ENCODE peak calls at places on chromosomes 3 and 15, in ten cellular contexts. One of them, this sample, is unnamed.

GRCh38 chr15:70504305-70504951 is 258.9 kb downstream of the UACA start:
- DNase-seq in cardiac muscle cell: no peak
- DNase-seq in psoas muscle: peak; percentile 71
- DNase-seq in right atrium auricular region: peak; percentile 73
- DNase-seq in mesenchymal stem cell: peak; percentile 71
- DNase-seq in sigmoid colon: peak; percentile 83
- DNase-seq in HCT116: no peak
- DNase-seq in lower lobe of right lung: peak; percentile 69
- DNase-seq in ascending aorta: peak; percentile 85
- DNase-seq in effector memory CD4-positive, alpha-beta T cell: no peak
- DNase-seq in this sample: peak; percentile 56

GRCh38 chr15:77836116-77836798 is 203.5 kb upstream of the LINGO1 start:
- DNase-seq in cardiac muscle cell: peak; percentile 57
- DNase-seq in sigmoid colon: peak; percentile 28
- DNase-seq in psoas muscle: no peak
- DNase-seq in lower lobe of right lung: no peak
- DNase-seq in right atrium auricular region: no peak
- DNase-seq in ascending aorta: no peak
- DNase-seq in mesenchymal stem cell: peak; percentile 29
- DNase-seq in HCT116: peak; percentile 26
- DNase-seq in effector memory CD4-positive, alpha-beta T cell: no peak
- DNase-seq in this sample: peak; percentile 17

GRCh38 chr15:34610388-34610787 is 26.9 kb upstream of the GOLGA8B start:
- DNase-seq in ascending aorta: no peak
- DNase-seq in cardiac muscle cell: peak; percentile 24
- DNase-seq in lower lobe of right lung: no peak
- DNase-seq in mesenchymal stem cell: peak; percentile 28
- DNase-seq in sigmoid colon: no peak
- DNase-seq in psoas muscle: no peak
- DNase-seq in effector memory CD4-positive, alpha-beta T cell: no peak
- DNase-seq in HCT116: peak; percentile 6
- DNase-seq in right atrium auricular region: no peak
- DNase-seq in this sample: peak; percentile 2

GRCh38 chr3:135800071-135800549 is 165.4 kb upstream of the PPP2R3A start:
- DNase-seq in lower lobe of right lung: no peak
- DNase-seq in ascending aorta: no peak
- DNase-seq in mesenchymal stem cell: no peak
- DNase-seq in effector memory CD4-positive, alpha-beta T cell: no peak
- DNase-seq in psoas muscle: no peak
- DNase-seq in cardiac muscle cell: no peak
- DNase-seq in sigmoid colon: no peak
- DNase-seq in right atrium auricular region: no peak
- DNase-seq in HCT116: no peak
- DNase-seq in this sample: no peak

GRCh38 chr3:127671523-127672428 is 976 bp upstream of the ABTB1 start:
- DNase-seq in psoas muscle: peak; percentile 43
- DNase-seq in effector memory CD4-positive, alpha-beta T cell: no peak
- DNase-seq in lower lobe of right lung: no peak
- DNase-seq in cardiac muscle cell: no peak
- DNase-seq in sigmoid colon: peak; percentile 69
- DNase-seq in ascending aorta: peak; percentile 69
- DNase-seq in right atrium auricular region: no peak
- DNase-seq in mesenchymal stem cell: no peak
- DNase-seq in HCT116: no peak
- DNase-seq in this sample: no peak

GRCh38 chr3:32450426-32450825 is 52.2 kb downstream of the CMTM6 start:
- DNase-seq in HCT116: no peak
- DNase-seq in psoas muscle: no peak
- DNase-seq in sigmoid colon: no peak
- DNase-seq in lower lobe of right lung: no peak
- DNase-seq in ascending aorta: no peak
- DNase-seq in mesenchymal stem cell: no peak
- DNase-seq in effector memory CD4-positive, alpha-beta T cell: no peak
- DNase-seq in right atrium auricular region: no peak
- DNase-seq in cardiac muscle cell: no peak
- DNase-seq in this sample: no peak

GRCh38 chr3:63908081-63908736 is 4.0 kb downstream of the SCAANT1 start:
- DNase-seq in lower lobe of right lung: no peak
- DNase-seq in HCT116: no peak
- DNase-seq in right atrium auricular region: no peak
- DNase-seq in sigmoid colon: no peak
- DNase-seq in mesenchymal stem cell: peak; percentile 65
- DNase-seq in psoas muscle: no peak
- DNase-seq in effector memory CD4-positive, alpha-beta T cell: no peak
- DNase-seq in cardiac muscle cell: peak; percentile 53
- DNase-seq in ascending aorta: no peak
- DNase-seq in this sample: no peak

GRCh38 chr3:14948609-14949038 is 1.2 kb downstream of the NR2C2 start:
- DNase-seq in HCT116: no peak
- DNase-seq in mesenchymal stem cell: no peak
- DNase-seq in ascending aorta: no peak
- DNase-seq in effector memory CD4-positive, alpha-beta T cell: no peak
- DNase-seq in lower lobe of right lung: no peak
- DNase-seq in sigmoid colon: no peak
- DNase-seq in cardiac muscle cell: no peak
- DNase-seq in right atrium auricular region: no peak
- DNase-seq in psoas muscle: no peak
- DNase-seq in this sample: no peak

GRCh38 chr3:133691410-133692107 is 29.8 kb upstream of the TOPBP1 start:
- DNase-seq in right atrium auricular region: no peak
- DNase-seq in lower lobe of right lung: no peak
- DNase-seq in mesenchymal stem cell: no peak
- DNase-seq in psoas muscle: no peak
- DNase-seq in HCT116: no peak
- DNase-seq in sigmoid colon: no peak
- DNase-seq in effector memory CD4-positive, alpha-beta T cell: no peak
- DNase-seq in ascending aorta: no peak
- DNase-seq in cardiac muscle cell: no peak
- DNase-seq in this sample: peak; percentile 7

GRCh38 chr3:156997351-156997750 is 162.6 kb downstream of the CCNL1 start:
- DNase-seq in mesenchymal stem cell: no peak
- DNase-seq in psoas muscle: no peak
- DNase-seq in cardiac muscle cell: no peak
- DNase-seq in lower lobe of right lung: no peak
- DNase-seq in HCT116: no peak
- DNase-seq in effector memory CD4-positive, alpha-beta T cell: no peak
- DNase-seq in right atrium auricular region: no peak
- DNase-seq in ascending aorta: no peak
- DNase-seq in sigmoid colon: no peak
- DNase-seq in this sample: no peak

GRCh38 chr3:49967307-49967706 is 27.4 kb downstream of the RBM6 start:
- DNase-seq in cardiac muscle cell: no peak
- DNase-seq in right atrium auricular region: no peak
- DNase-seq in effector memory CD4-positive, alpha-beta T cell: no peak
- DNase-seq in lower lobe of right lung: no peak
- DNase-seq in mesenchymal stem cell: no peak
- DNase-seq in ascending aorta: no peak
- DNase-seq in HCT116: no peak
- DNase-seq in sigmoid colon: no peak
- DNase-seq in psoas muscle: no peak
- DNase-seq in this sample: no peak

GRCh38 chr3:30282052-30282708 is 324.2 kb upstream of the TGFBR2 start:
- DNase-seq in right atrium auricular region: no peak
- DNase-seq in effector memory CD4-positive, alpha-beta T cell: no peak
- DNase-seq in psoas muscle: no peak
- DNase-seq in HCT116: peak; percentile 91
- DNase-seq in sigmoid colon: no peak
- DNase-seq in lower lobe of right lung: no peak
- DNase-seq in mesenchymal stem cell: peak; percentile 83
- DNase-seq in cardiac muscle cell: no peak
- DNase-seq in ascending aorta: no peak
- DNase-seq in this sample: peak; percentile 93

GRCh38 chr3:110420158-110420641 is 651.4 kb upstream of the NECTIN3 start:
- DNase-seq in ascending aorta: no peak
- DNase-seq in lower lobe of right lung: no peak
- DNase-seq in right atrium auricular region: no peak
- DNase-seq in cardiac muscle cell: no peak
- DNase-seq in sigmoid colon: no peak
- DNase-seq in HCT116: peak; percentile 64
- DNase-seq in mesenchymal stem cell: peak; percentile 82
- DNase-seq in psoas muscle: no peak
- DNase-seq in effector memory CD4-positive, alpha-beta T cell: no peak
- DNase-seq in this sample: peak; percentile 49

GRCh38 chr3:48739955-48740823 is 23.2 kb upstream of the IP6K2 start:
- DNase-seq in HCT116: peak; percentile 59
- DNase-seq in psoas muscle: peak; percentile 89
- DNase-seq in cardiac muscle cell: peak; percentile 82
- DNase-seq in right atrium auricular region: peak; percentile 95
- DNase-seq in mesenchymal stem cell: peak; percentile 88
- DNase-seq in ascending aorta: peak; percentile 92
- DNase-seq in effector memory CD4-positive, alpha-beta T cell: peak; percentile 7
- DNase-seq in sigmoid colon: peak; percentile 95
- DNase-seq in lower lobe of right lung: peak; percentile 90
- DNase-seq in this sample: peak; percentile 68

GRCh38 chr15:63221346-63221745 is 31.9 kb downstream of the RAB8B start:
- DNase-seq in right atrium auricular region: peak; percentile 80
- DNase-seq in HCT116: no peak
- DNase-seq in mesenchymal stem cell: no peak
- DNase-seq in ascending aorta: no peak
- DNase-seq in lower lobe of right lung: no peak
- DNase-seq in effector memory CD4-positive, alpha-beta T cell: no peak
- DNase-seq in psoas muscle: peak; percentile 25
- DNase-seq in sigmoid colon: peak; percentile 66
- DNase-seq in cardiac muscle cell: no peak
- DNase-seq in this sample: no peak

GRCh38 chr15:74983725-74984231 is 11.6 kb upstream of the SCAMP5 start:
- DNase-seq in lower lobe of right lung: no peak
- DNase-seq in right atrium auricular region: no peak
- DNase-seq in ascending aorta: no peak
- DNase-seq in HCT116: no peak
- DNase-seq in sigmoid colon: no peak
- DNase-seq in effector memory CD4-positive, alpha-beta T cell: no peak
- DNase-seq in mesenchymal stem cell: no peak
- DNase-seq in cardiac muscle cell: no peak
- DNase-seq in psoas muscle: no peak
- DNase-seq in this sample: no peak

DNA sequence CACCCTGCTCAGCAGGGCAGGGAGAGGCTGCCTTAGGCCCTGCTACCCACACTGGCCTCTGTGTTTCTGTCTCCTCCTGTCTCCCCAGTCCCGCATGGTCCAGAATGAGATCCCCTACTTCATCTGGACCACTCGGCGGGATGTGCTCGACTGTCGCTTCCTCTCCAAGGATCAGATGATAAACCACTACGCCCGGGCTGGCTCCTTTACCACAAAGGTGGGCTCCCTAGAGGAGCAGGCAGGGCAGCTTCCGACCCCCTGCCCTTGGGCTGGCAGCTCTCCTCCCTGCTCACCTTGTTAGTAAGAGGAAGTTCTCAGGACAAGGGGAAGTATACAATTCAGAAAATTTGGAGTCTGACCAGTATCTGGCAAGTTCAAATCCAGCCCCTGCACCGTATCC is 5.9 kb downstream of the TTLL3 start:
- DNase-seq in effector memory CD4-positive, alpha-beta T cell: no peak
- DNase-seq in HCT116: no peak
- DNase-seq in psoas muscle: no peak
- DNase-seq in sigmoid colon: no peak
- DNase-seq in cardiac muscle cell: no peak
- DNase-seq in right atrium auricular region: no peak
- DNase-seq in ascending aorta: no peak
- DNase-seq in mesenchymal stem cell: no peak
- DNase-seq in lower lobe of right lung: peak; percentile 37
- DNase-seq in this sample: no peak
- H3K36me3 ChIP-seq in effector memory CD4-positive, alpha-beta T cell: peaks cover 4% of the 10 kb centered on the region
- H3K36me3 ChIP-seq in HCT116: peaks cover 2% of the 10 kb centered on the region
- H3K36me3 ChIP-seq in psoas muscle: peaks cover 11% of the 10 kb centered on the region
- H3K36me3 ChIP-seq in sigmoid colon: no peaks in the 10 kb centered on the region
- H3K36me3 ChIP-seq in cardiac muscle cell: no peaks in the 10 kb centered on the region
- H3K36me3 ChIP-seq in right atrium auricular region: no peaks in the 10 kb centered on the region
- H3K36me3 ChIP-seq in ascending aorta: peaks cover 16% of the 10 kb centered on the region
- H3K36me3 ChIP-seq in mesenchymal stem cell: peaks cover 56% of the 10 kb centered on the region
- H3K36me3 ChIP-seq in lower lobe of right lung: peaks cover 3% of the 10 kb centered on the region
- H3K36me3 ChIP-seq in this sample: peaks cover 3% of the 10 kb centered on the region

GRCh38 chr3:7789324-7789723 is 712.3 kb upstream of the LMCD1 start:
- DNase-seq in right atrium auricular region: no peak
- DNase-seq in ascending aorta: no peak
- DNase-seq in HCT116: no peak
- DNase-seq in sigmoid colon: no peak
- DNase-seq in mesenchymal stem cell: no peak
- DNase-seq in effector memory CD4-positive, alpha-beta T cell: no peak
- DNase-seq in lower lobe of right lung: no peak
- DNase-seq in cardiac muscle cell: no peak
- DNase-seq in psoas muscle: no peak
- DNase-seq in this sample: no peak
- H3K27ac ChIP-seq in right atrium auricular region: no peak overlapping the region
- H3K27ac ChIP-seq in ascending aorta: no peak overlapping the region
- H3K27ac ChIP-seq in HCT116: no peak overlapping the region
- H3K27ac ChIP-seq in sigmoid colon: no peak overlapping the region
- H3K27ac ChIP-seq in mesenchymal stem cell: no peak overlapping the region
- H3K27ac ChIP-seq in effector memory CD4-positive, alpha-beta T cell: no peak overlapping the region
- H3K27ac ChIP-seq in lower lobe of right lung: no peak overlapping the region
- H3K27ac ChIP-seq in cardiac muscle cell: no peak overlapping the region
- H3K27ac ChIP-seq in psoas muscle: no peak overlapping the region
- H3K27ac ChIP-seq in this sample: no peak overlapping the region

GRCh38 chr15:43483306-43484128 is 9.4 kb downstream of the TP53BP1 start:
- DNase-seq in ascending aorta: no peak
- DNase-seq in HCT116: no peak
- DNase-seq in mesenchymal stem cell: peak; percentile 50
- DNase-seq in sigmoid colon: no peak
- DNase-seq in effector memory CD4-positive, alpha-beta T cell: no peak
- DNase-seq in right atrium auricular region: no peak
- DNase-seq in lower lobe of right lung: no peak
- DNase-seq in psoas muscle: no peak
- DNase-seq in cardiac muscle cell: no peak
- DNase-seq in this sample: no peak
- H3K36me3 ChIP-seq in ascending aorta: peaks cover 46% of the 10 kb centered on the region
- H3K36me3 ChIP-seq in HCT116: peaks cover 37% of the 10 kb centered on the region
- H3K36me3 ChIP-seq in mesenchymal stem cell: peaks cover 74% of the 10 kb centered on the region
- H3K36me3 ChIP-seq in sigmoid colon: peaks cover 17% of the 10 kb centered on the region
- H3K36me3 ChIP-seq in effector memory CD4-positive, alpha-beta T cell: peaks cover 17% of the 10 kb centered on the region
- H3K36me3 ChIP-seq in right atrium auricular region: peaks cover 28% of the 10 kb centered on the region
- H3K36me3 ChIP-seq in lower lobe of right lung: peaks cover 68% of the 10 kb centered on the region
- H3K36me3 ChIP-seq in psoas muscle: peaks cover 70% of the 10 kb centered on the region
- H3K36me3 ChIP-seq in cardiac muscle cell: peaks cover 40% of the 10 kb centered on the region
- H3K36me3 ChIP-seq in this sample: peaks cover 29% of the 10 kb centered on the region

DNA sequence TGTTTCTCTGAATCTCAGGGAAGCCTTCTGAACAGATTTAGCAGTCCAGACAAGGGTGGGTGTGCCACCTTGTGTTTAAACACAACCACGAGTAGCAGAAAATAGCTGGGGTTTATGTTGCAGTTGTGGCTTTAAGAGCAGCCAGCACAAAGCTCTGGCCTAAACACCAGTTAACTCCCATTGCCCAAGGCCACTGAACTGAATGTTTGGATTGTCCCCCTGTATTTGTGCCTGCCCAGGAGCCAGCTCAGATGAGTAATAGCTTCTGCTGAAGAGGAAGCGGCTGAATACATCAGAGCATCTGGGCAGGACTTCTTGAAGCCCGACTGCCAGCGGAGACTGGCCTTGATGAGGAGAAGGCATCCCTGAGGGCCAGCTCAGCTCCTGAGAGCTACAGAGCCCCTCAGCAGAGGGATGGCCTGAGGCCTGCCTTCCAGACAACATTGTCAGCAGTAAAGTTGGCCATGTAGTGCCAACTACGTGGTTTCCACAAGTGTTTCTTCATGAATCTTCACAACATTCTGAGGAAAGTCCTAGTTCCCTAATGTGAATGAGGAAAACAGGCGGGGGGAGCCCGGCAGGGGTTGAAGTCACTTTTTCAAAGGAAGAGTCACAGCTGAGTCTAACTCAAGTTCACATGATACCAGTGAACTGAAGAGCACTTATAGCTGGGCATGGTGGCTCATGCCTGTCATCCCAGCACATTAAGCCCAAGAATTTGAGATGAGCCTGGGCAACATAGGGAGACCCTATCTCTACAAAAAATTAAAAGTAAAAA is 65.8 kb upstream of the ZBTB38 start:
- DNase-seq in mesenchymal stem cell: peak; percentile 79
- DNase-seq in cardiac muscle cell: no peak
- DNase-seq in lower lobe of right lung: no peak
- DNase-seq in sigmoid colon: no peak
- DNase-seq in right atrium auricular region: peak; percentile 64
- DNase-seq in psoas muscle: no peak
- DNase-seq in ascending aorta: no peak
- DNase-seq in HCT116: no peak
- DNase-seq in effector memory CD4-positive, alpha-beta T cell: no peak
- DNase-seq in this sample: peak; percentile 55
- H3K27ac ChIP-seq in mesenchymal stem cell: peak overlapping the region; percentile 30
- H3K27ac ChIP-seq in cardiac muscle cell: peak overlapping the region; percentile 39
- H3K27ac ChIP-seq in lower lobe of right lung: no peak overlapping the region
- H3K27ac ChIP-seq in sigmoid colon: no peak overlapping the region
- H3K27ac ChIP-seq in right atrium auricular region: peak overlapping the region; percentile 11
- H3K27ac ChIP-seq in psoas muscle: no peak overlapping the region
- H3K27ac ChIP-seq in ascending aorta: peak overlapping the region; percentile 8
- H3K27ac ChIP-seq in HCT116: no peak overlapping the region
- H3K27ac ChIP-seq in effector memory CD4-positive, alpha-beta T cell: no peak overlapping the region
- H3K27ac ChIP-seq in this sample: peak overlapping the region; percentile 27

This sample was measured in brain microvascular endothelial cell.